ENCODE peak calls at places on chromosomes 5 and 9, in seven cellular contexts. L, Q, S, B, G, A and K are unnamed samples.

GRCh38 chr5:136197462-136198142 is 4.6 kb upstream of the SMIM32 start:
- DNase-seq in L (no peak), Q (no peak), S (no peak), B (no peak), G (no peak), A (no peak), K (no peak)

GRCh38 chr9:87853843-87854242 is 28.8 kb upstream of the SPATA31E1 start:
- DNase-seq in L (no peak), Q (no peak), S (no peak), B (no peak), G (no peak), A (no peak), K (no peak)

GRCh38 chr5:58582004-58582403 is 871 bp upstream of the RAB3C start:
- DNase-seq in L (no peak), Q (no peak), S (no peak), B (no peak), G (no peak), A (no peak), K (no peak)

GRCh38 chr5:15183520-15183919 is 311.9 kb upstream of the ANKH start:
- DNase-seq in L (no peak), Q (no peak), S (peak), B (no peak), G (no peak), A (peak), K (no peak)

GRCh38 chr9:76987594-76988200 is 31.8 kb upstream of the FOXB2 start:
- DNase-seq in L (peak), Q (peak), S (peak), B (no peak), G (peak), A (peak), K (peak)

GRCh38 chr9:120861935-120862334 is 15.1 kb downstream of the PHF19 start:
- DNase-seq in L (no peak), Q (no peak), S (no peak), B (no peak), G (no peak), A (no peak), K (no peak)

GRCh38 chr5:95518417-95518816 is 36.4 kb downstream of the SKIC3 start:
- DNase-seq in L (no peak), Q (no peak), S (no peak), B (no peak), G (no peak), A (no peak), K (no peak)

GRCh38 chr9:86286278-86286677 is 3.9 kb upstream of the ISCA1 start:
- DNase-seq in L (no peak), Q (no peak), S (no peak), B (no peak), G (no peak), A (no peak), K (no peak)

GRCh38 chr5:98529321-98529720 is 244.1 kb upstream of the RGMB start:
- DNase-seq in L (no peak), Q (no peak), S (no peak), B (no peak), G (no peak), A (no peak), K (no peak)

GRCh38 chr9:123996731-123997421 is 14.7 kb upstream of the LHX2 start:
- DNase-seq in L (peak), Q (no peak), S (peak), B (no peak), G (no peak), A (peak), K (peak)

GRCh38 chr9:79769476-79770275 is 197.9 kb downstream of the TLE4 start:
- DNase-seq in L (no peak), Q (no peak), S (no peak), B (no peak), G (no peak), A (no peak), K (no peak)

GRCh38 chr9:129626079-129626943 is at the start of gene NTMT1:
- DNase-seq in L (peak), Q (peak), S (peak), B (peak), G (peak), A (peak), K (peak)

GRCh38 chr9:112487008-112487798 is 576 bp downstream of the KIAA1958 start:
- DNase-seq in L (peak), Q (peak), S (peak), B (peak), G (peak), A (peak), K (peak)

GRCh38 chr5:109455598-109456096 is 45.9 kb upstream of the PJA2 start:
- DNase-seq in L (peak), Q (peak), S (peak), B (no peak), G (peak), A (peak), K (peak)

GRCh38 chr5:133145436-133146143 is 93.8 kb downstream of the HSPA4 start:
- DNase-seq in L (no peak), Q (no peak), S (no peak), B (no peak), G (no peak), A (no peak), K (no peak)

GRCh38 chr9:74949859-74950258 is 2.9 kb downstream of the C9orf40 start:
- DNase-seq in L (no peak), Q (no peak), S (no peak), B (no peak), G (no peak), A (no peak), K (no peak)

GRCh38 chr9:33676746-33677505 is 118.4 kb upstream of the PRSS3 start:
- DNase-seq in L (peak), Q (no peak), S (peak), B (peak), G (peak), A (no peak), K (peak)

GRCh38 chr9:75918909-75919308 is 28.4 kb downstream of the PCSK5 start:
- DNase-seq in L (no peak), Q (no peak), S (no peak), B (no peak), G (no peak), A (no peak), K (no peak)

DNA sequence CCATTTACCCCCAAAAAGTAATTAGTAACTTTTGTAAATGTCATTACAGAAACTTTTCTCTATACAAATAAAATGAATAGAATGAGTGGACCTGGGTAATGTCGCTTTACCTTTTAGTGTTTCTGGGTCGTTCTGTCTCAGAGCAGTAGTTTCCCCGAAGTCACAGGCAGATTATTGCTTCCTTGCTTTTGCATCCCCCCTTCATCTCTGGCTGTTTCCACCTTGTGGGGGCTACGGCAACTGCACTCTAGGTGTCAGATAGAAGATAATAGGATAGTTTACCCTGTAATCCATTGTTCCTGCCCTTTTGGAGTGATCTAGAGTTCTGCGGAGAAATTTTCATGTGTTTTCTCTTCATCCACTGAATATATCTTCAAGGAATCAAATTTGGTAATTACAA is 68.7 kb downstream of the PRR16 start:
- DNase-seq in L (no peak), Q (no peak), S (no peak), B (no peak), G (no peak), A (no peak), K (no peak)
- TF ChIP-seq CTCF in L (no peak), Q (peak), S (peak), B (no peak), G (no peak), A (peak), K (no peak)

DNA sequence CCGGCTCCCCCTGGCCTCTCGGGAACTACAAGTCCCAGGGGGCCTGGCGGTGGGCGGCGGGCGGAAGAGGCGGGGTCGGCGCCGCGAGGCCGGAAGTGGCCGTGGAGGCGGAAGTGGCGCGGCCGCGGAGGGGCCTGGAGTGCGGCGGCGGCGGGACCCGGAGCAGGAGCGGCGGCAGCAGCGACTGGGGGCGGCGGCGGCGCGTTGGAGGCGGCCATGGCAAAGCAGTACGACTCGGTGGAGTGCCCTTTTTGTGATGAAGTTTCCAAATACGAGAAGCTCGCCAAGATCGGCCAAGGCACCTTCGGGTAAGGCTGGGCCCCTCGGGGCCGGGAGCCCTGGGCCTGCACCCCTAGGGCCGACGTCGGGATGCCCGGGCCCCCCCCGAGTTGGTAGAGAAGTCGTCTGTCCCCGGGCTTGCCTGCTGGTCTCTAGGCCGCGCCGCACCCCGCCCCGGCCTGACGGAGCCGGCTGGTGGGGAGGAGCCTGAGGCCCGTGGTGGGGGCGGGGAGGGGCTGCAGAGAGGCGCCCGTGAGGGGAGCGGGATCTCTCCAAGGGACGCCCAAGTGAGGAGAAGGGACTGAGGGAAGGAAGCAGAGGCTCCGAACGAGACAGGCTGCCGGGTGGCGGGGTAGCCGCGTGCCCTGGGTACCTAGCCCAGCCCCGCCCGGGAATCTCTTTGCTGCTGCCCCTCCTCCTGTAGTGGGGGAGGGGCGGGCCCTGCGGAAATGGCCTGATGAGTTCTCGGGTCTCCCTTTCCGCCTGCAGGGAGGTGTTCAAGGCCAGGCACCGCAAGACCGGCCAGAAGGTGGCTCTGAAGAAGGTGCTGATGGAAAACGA is at the start of gene CDK9:
- DNase-seq in L (peak), Q (peak), S (peak), B (peak), G (peak), A (peak), K (peak)
- TF ChIP-seq CTCF in L (peak), Q (no peak), S (no peak), B (no peak), G (no peak), A (no peak), K (no peak)

GRCh38 chr5:50922942-50923767 is 256.7 kb downstream of the PARP8 start:
- DNase-seq in L (no peak), Q (no peak), S (no peak), B (peak), G (no peak), A (no peak), K (no peak)
- TF ChIP-seq CTCF in L (no peak), Q (no peak), S (no peak), B (no peak), G (no peak), A (no peak), K (no peak)

GRCh38 chr5:112908854-112909253 is 13.2 kb downstream of the REEP5 start:
- DNase-seq in L (no peak), Q (no peak), S (no peak), B (no peak), G (no peak), A (no peak), K (no peak)
- TF ChIP-seq CTCF in L (no peak), Q (no peak), S (no peak), B (no peak), G (no peak), A (no peak), K (no peak)

GRCh38 chr9:78369644-78370219 is 72.8 kb downstream of the PSAT1 start:
- DNase-seq in L (peak), Q (peak), S (peak), B (peak), G (peak), A (peak), K (peak)
- TF ChIP-seq CTCF in L (peak), Q (peak), S (peak), B (peak), G (peak), A (peak), K (peak)